ENCODE peak calls at places on chromosomes 1 and 21, in eight cellular contexts. Q is mucosa of gallbladder, R is HTR-8/SVneo, U is M059J, F is AG04449, M is DMS 273 treated with DMSO at 0.1 percent for 48 hours, D is nephron progenitor cell, A is NCI-H1105. H is an unnamed sample.

GRCh38 chr1:94258873-94259331 is 21.5 kb upstream of the ARHGAP29 start:
- DNase-seq in Q (no peak), R (peak; percentile 46), U (peak; percentile 98), F (peak; percentile 61), M (no peak), D (no peak), A (no peak), H (no peak)

GRCh38 chr1:55926906-55927471 is 652.4 kb downstream of the PLPP3 start:
- DNase-seq in Q (no peak), R (no peak), U (peak; percentile 60), F (no peak), M (no peak), D (no peak), A (no peak), H (no peak)

GRCh38 chr1:77900687-77901293 is 12.4 kb downstream of the NEXN start:
- DNase-seq in Q (peak; percentile 28), R (peak; percentile 28), U (peak; percentile 57), F (no peak), M (no peak), D (peak; percentile 19), A (peak; percentile 23), H (no peak)

GRCh38 chr1:117365350-117366280 is 1.6 kb upstream of the MAN1A2 start:
- DNase-seq in Q (no peak), R (no peak), U (no peak), F (no peak), M (no peak), D (no peak), A (no peak), H (peak; percentile 6)

GRCh38 chr1:182549346-182549745 is 39.7 kb downstream of the RNASEL start:
- DNase-seq in Q (no peak), R (no peak), U (no peak), F (no peak), M (no peak), D (no peak), A (no peak), H (no peak)

GRCh38 chr1:4599521-4599920 is 54.9 kb upstream of the AJAP1 start:
- DNase-seq in Q (no peak), R (no peak), U (no peak), F (no peak), M (no peak), D (no peak), A (no peak), H (no peak)

GRCh38 chr1:39922139-39922757 is 20.5 kb upstream of the MYCL start:
- DNase-seq in Q (peak; percentile 37), R (no peak), U (no peak), F (no peak), M (no peak), D (peak; percentile 51), A (no peak), H (no peak)

GRCh38 chr1:231382426-231382825 is 39.7 kb downstream of the EGLN1 start:
- DNase-seq in Q (no peak), R (no peak), U (no peak), F (no peak), M (no peak), D (no peak), A (no peak), H (no peak)

GRCh38 chr1:200479816-200480215 is 70.0 kb upstream of the ZNF281 start:
- DNase-seq in Q (no peak), R (no peak), U (peak; percentile 37), F (no peak), M (no peak), D (no peak), A (no peak), H (no peak)

GRCh38 chr21:18142639-18143038 is 102.0 kb upstream of the CHODL start:
- DNase-seq in Q (no peak), R (no peak), U (no peak), F (no peak), M (no peak), D (no peak), A (peak; percentile 88), H (no peak)

GRCh38 chr1:37071829-37072228 is 37.5 kb upstream of the GRIK3 start:
- DNase-seq in Q (no peak), R (no peak), U (no peak), F (no peak), M (no peak), D (no peak), A (no peak), H (no peak)

GRCh38 chr1:39294531-39294930 is 90.0 kb downstream of the MACF1 start:
- DNase-seq in Q (no peak), R (no peak), U (no peak), F (no peak), M (no peak), D (no peak), A (no peak), H (no peak)

GRCh38 chr1:156025873-156026272 is 5.1 kb upstream of the SSR2 start:
- DNase-seq in Q (no peak), R (no peak), U (peak; percentile 39), F (no peak), M (peak; percentile 18), D (peak; percentile 63), A (no peak), H (peak; percentile 63)

GRCh38 chr1:63724375-63724774 is 49.4 kb upstream of the ROR1 start:
- DNase-seq in Q (no peak), R (no peak), U (no peak), F (no peak), M (no peak), D (no peak), A (no peak), H (no peak)

GRCh38 chr1:58884706-58885661 is 101.1 kb upstream of the JUN start:
- DNase-seq in Q (peak; percentile 71), R (no peak), U (no peak), F (no peak), M (no peak), D (no peak), A (peak; percentile 61), H (no peak)

GRCh38 chr1:66271216-66271903 is 262.6 kb upstream of the SGIP1 start:
- DNase-seq in Q (peak; percentile 83), R (peak; percentile 71), U (peak; percentile 95), F (peak; percentile 99), M (peak; percentile 18), D (peak; percentile 28), A (peak; percentile 68), H (peak; percentile 88)

GRCh38 chr1:219460561-219461511 is 152.1 kb downstream of the ZC3H11B start:
- DNase-seq in Q (no peak), R (no peak), U (peak; percentile 82), F (no peak), M (no peak), D (no peak), A (no peak), H (peak; percentile 74)

H was measured in SJSA1.